ENCODE peak calls at places on chromosome 20, in ten cellular contexts. K is IMR-90, U is tibial artery, O is ovary, C is lower lobe of right lung, Z is stomach, H is A549, M is AG04450, S is fibroblast of lung, T is cardiac muscle cell. X is an unnamed sample.

GRCh38 chr20:37295001-37295400 is 5.5 kb downstream of the MANBAL start:
- DNase-seq in K (peak), U (no peak), O (no peak), C (no peak), Z (no peak), H (peak), M (peak), S (peak), T (peak), X (no peak)

GRCh38 chr20:11772226-11772730 is 145.4 kb upstream of the BTBD3 start:
- DNase-seq in K (no peak), U (no peak), O (no peak), C (no peak), Z (no peak), H (no peak), M (no peak), S (no peak), T (no peak), X (no peak)

GRCh38 chr20:57391439-57392129 is 388 bp downstream of the RBM38 start:
- DNase-seq in K (no peak), U (no peak), O (peak), C (peak), Z (peak), H (no peak), M (no peak), S (peak), T (peak), X (no peak)

GRCh38 chr20:47351643-47352331 is 4.7 kb downstream of the ZMYND8 start:
- DNase-seq in K (no peak), U (no peak), O (no peak), C (peak), Z (no peak), H (no peak), M (no peak), S (no peak), T (no peak), X (no peak)

GRCh38 chr20:41376349-41376748 is 9.7 kb upstream of the EMILIN3 start:
- DNase-seq in K (no peak), U (no peak), O (no peak), C (no peak), Z (no peak), H (no peak), M (no peak), S (no peak), T (no peak), X (no peak)

GRCh38 chr20:24697411-24697810 is 228.0 kb downstream of the SYNDIG1 start:
- DNase-seq in K (no peak), U (no peak), O (no peak), C (no peak), Z (no peak), H (no peak), M (no peak), S (no peak), T (no peak), X (peak)

GRCh38 chr20:53982624-53983023 is 87.8 kb downstream of the BCAS1 start:
- DNase-seq in K (no peak), U (no peak), O (no peak), C (no peak), Z (no peak), H (no peak), M (no peak), S (no peak), T (no peak), X (no peak)

GRCh38 chr20:57594092-57594911 is 25.9 kb downstream of the ZBP1 start:
- DNase-seq in K (peak), U (no peak), O (peak), C (peak), Z (peak), H (peak), M (no peak), S (peak), T (peak), X (no peak)

GRCh38 chr20:46283426-46283825 is 24.9 kb downstream of the CDH22 start:
- DNase-seq in K (no peak), U (no peak), O (no peak), C (no peak), Z (no peak), H (peak), M (no peak), S (no peak), T (no peak), X (no peak)

GRCh38 chr20:14523090-14523489 is 185.7 kb upstream of the FLRT3 start:
- DNase-seq in K (no peak), U (no peak), O (no peak), C (no peak), Z (no peak), H (no peak), M (no peak), S (no peak), T (no peak), X (no peak)

GRCh38 chr20:52064936-52065335 is 126.6 kb downstream of the ZFP64 start:
- DNase-seq in K (no peak), U (no peak), O (no peak), C (no peak), Z (no peak), H (no peak), M (no peak), S (no peak), T (no peak), X (no peak)

GRCh38 chr20:11178946-11179654 is 505.3 kb upstream of the JAG1 start:
- DNase-seq in K (peak), U (no peak), O (no peak), C (no peak), Z (no peak), H (peak), M (peak), S (peak), T (peak), X (no peak)

GRCh38 chr20:50837532-50838321 is 42.9 kb downstream of the BCAS4 start:
- DNase-seq in K (peak), U (peak), O (no peak), C (no peak), Z (no peak), H (no peak), M (peak), S (peak), T (peak), X (no peak)

GRCh38 chr20:35008411-35009342 is 53.0 kb downstream of the MYH7B start:
- DNase-seq in K (no peak), U (peak), O (peak), C (no peak), Z (peak), H (no peak), M (no peak), S (peak), T (no peak), X (peak)

GRCh38 chr20:11919046-11919445 is 1.4 kb downstream of the BTBD3 start:
- DNase-seq in K (peak), U (no peak), O (no peak), C (no peak), Z (peak), H (no peak), M (no peak), S (peak), T (peak), X (peak)

GRCh38 chr20:25867776-25868649 is 171.4 kb upstream of the ZNF337 start:
- DNase-seq in K (peak), U (peak), O (peak), C (peak), Z (peak), H (peak), M (no peak), S (peak), T (peak), X (peak)

GRCh38 chr20:57749861-57750260 is 40.0 kb upstream of the PMEPA1 start:
- DNase-seq in K (no peak), U (no peak), O (no peak), C (no peak), Z (no peak), H (no peak), M (no peak), S (no peak), T (no peak), X (no peak)

GRCh38 chr20:44738779-44739477 is 6.7 kb upstream of the KCNK15 start:
- DNase-seq in K (peak), U (peak), O (peak), C (no peak), Z (peak), H (peak), M (no peak), S (peak), T (peak), X (peak)

GRCh38 chr20:47688385-47689381 is 96.6 kb downstream of the SULF2 start:
- DNase-seq in K (peak), U (no peak), O (no peak), C (no peak), Z (no peak), H (no peak), M (no peak), S (no peak), T (peak), X (no peak)

GRCh38 chr20:61925555-61926252 is 140.0 kb downstream of the TAF4 start:
- DNase-seq in K (peak), U (no peak), O (no peak), C (peak), Z (no peak), H (no peak), M (peak), S (peak), T (peak), X (no peak)

GRCh38 chr20:44714701-44715494 is at the start of gene CCN5:
- DNase-seq in K (peak), U (peak), O (peak), C (peak), Z (peak), H (peak), M (no peak), S (peak), T (peak), X (peak)

GRCh38 chr20:63234693-63235398 is 859 bp upstream of the BIRC7 start:
- DNase-seq in K (no peak), U (no peak), O (no peak), C (no peak), Z (peak), H (peak), M (no peak), S (no peak), T (peak), X (no peak)

GRCh38 chr20:45592574-45593189 is 13.6 kb upstream of the WFDC8 start:
- DNase-seq in K (peak), U (no peak), O (no peak), C (no peak), Z (no peak), H (peak), M (no peak), S (peak), T (peak), X (no peak)

GRCh38 chr20:59835057-59835447 is 98.4 kb downstream of the SYCP2 start:
- DNase-seq in K (no peak), U (no peak), O (no peak), C (no peak), Z (no peak), H (no peak), M (no peak), S (no peak), T (peak), X (no peak)

GRCh38 chr20:62396367-62397239 is 9.7 kb downstream of the RPS21 start:
- DNase-seq in K (no peak), U (no peak), O (no peak), C (no peak), Z (no peak), H (no peak), M (no peak), S (no peak), T (no peak), X (no peak)

GRCh38 chr20:19257201-19257600 is 44.8 kb downstream of the SLC24A3 start:
- DNase-seq in K (no peak), U (no peak), O (no peak), C (no peak), Z (no peak), H (no peak), M (no peak), S (no peak), T (no peak), X (no peak)

GRCh38 chr20:59705651-59706101 is 101.3 kb downstream of the PHACTR3 start:
- DNase-seq in K (no peak), U (no peak), O (no peak), C (no peak), Z (no peak), H (no peak), M (no peak), S (no peak), T (no peak), X (no peak)

GRCh38 chr20:17680128-17680835 is 1.8 kb downstream of the RRBP1 start:
- DNase-seq in K (peak), U (peak), O (peak), C (peak), Z (peak), H (peak), M (no peak), S (peak), T (peak), X (no peak)

GRCh38 chr20:44958276-44958675 is 1.9 kb downstream of the TOMM34 start:
- DNase-seq in K (no peak), U (no peak), O (no peak), C (no peak), Z (no peak), H (no peak), M (no peak), S (no peak), T (no peak), X (no peak)

GRCh38 chr20:63177134-63177784 is 38.7 kb downstream of the YTHDF1 start:
- DNase-seq in K (no peak), U (no peak), O (no peak), C (no peak), Z (no peak), H (peak), M (no peak), S (no peak), T (no peak), X (peak)

GRCh38 chr20:46568570-46569129 is 18.2 kb upstream of the OCSTAMP start:
- DNase-seq in K (peak), U (peak), O (peak), C (peak), Z (peak), H (no peak), M (no peak), S (peak), T (peak), X (peak)

GRCh38 chr20:57507477-57507876 is 17.5 kb downstream of the CTCFL start:
- DNase-seq in K (no peak), U (no peak), O (no peak), C (no peak), Z (no peak), H (no peak), M (no peak), S (no peak), T (peak), X (no peak)

GRCh38 chr20:60365882-60366281 is 407.7 kb downstream of the CDH26 start:
- DNase-seq in K (no peak), U (no peak), O (no peak), C (no peak), Z (no peak), H (no peak), M (no peak), S (no peak), T (no peak), X (no peak)

GRCh38 chr20:35568645-35569044 is 26.8 kb downstream of the ERGIC3 start:
- DNase-seq in K (no peak), U (peak), O (no peak), C (no peak), Z (no peak), H (peak), M (no peak), S (no peak), T (no peak), X (no peak)

GRCh38 chr20:7879883-7880282 is 60.4 kb downstream of the HAO1 start:
- DNase-seq in K (peak), U (no peak), O (no peak), C (no peak), Z (no peak), H (peak), M (peak), S (peak), T (peak), X (no peak)

GRCh38 chr20:20593447-20594170 is 118.8 kb downstream of the RALGAPA2 start:
- DNase-seq in K (peak), U (no peak), O (peak), C (peak), Z (no peak), H (peak), M (peak), S (peak), T (peak), X (peak)
- H3K4me3 ChIP-seq in K (no peak), U (no peak), O (no peak), C (no peak), Z (no peak), H (no peak), M (no peak), S (no peak), T (no peak), X (no peak)

GRCh38 chr20:4043801-4044200 is 28.4 kb upstream of the RNF24 start:
- DNase-seq in K (no peak), U (no peak), O (no peak), C (no peak), Z (no peak), H (no peak), M (no peak), S (no peak), T (no peak), X (no peak)
- H3K27ac ChIP-seq in K (no peak), U (no peak), O (no peak), C (no peak), Z (no peak), H (no peak), M (no peak), S (no peak), T (no peak), X (no peak)

GRCh38 chr20:21702553-21703467 is 2.7 kb upstream of the PAX1 start:
- DNase-seq in K (peak), U (no peak), O (no peak), C (no peak), Z (no peak), H (peak), M (no peak), S (peak), T (peak), X (no peak)
- TF ChIP-seq CTCF in K (peak), U (peak), O (no peak), C (peak), Z (no peak), H (peak), M (peak), S (peak), T (peak), X (peak)

DNA sequence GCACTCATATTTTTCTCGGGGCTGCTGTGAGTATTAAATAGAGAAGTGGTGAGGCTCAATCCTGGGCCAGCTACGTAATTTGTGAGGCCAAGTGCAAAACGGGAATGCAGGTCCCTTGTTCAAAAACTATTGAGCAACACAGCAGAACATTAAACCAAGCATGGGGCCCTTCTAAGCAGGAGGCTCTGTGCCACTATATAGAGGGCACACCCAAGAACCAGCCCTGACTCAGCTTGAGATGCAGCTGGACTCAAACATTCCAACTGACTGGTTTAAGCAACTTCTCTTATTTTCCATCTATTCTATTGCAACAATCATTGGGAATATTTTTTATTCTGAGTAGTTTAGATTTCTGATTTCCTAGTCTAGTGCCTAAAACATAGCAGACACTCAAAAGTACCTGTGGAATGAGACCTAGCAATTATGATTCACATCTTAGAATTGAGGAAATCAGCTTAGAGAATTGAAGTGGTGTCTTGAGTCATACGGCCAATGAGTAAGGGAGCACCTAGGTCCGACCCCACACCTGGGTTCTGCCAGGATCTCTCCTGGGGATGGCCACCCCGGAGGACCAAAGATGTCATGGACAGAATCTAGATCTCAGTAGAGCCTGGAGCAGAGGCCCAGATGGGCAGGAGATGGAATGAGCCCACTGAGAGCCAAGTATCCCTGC is 1.3 kb downstream of the SIRPB2 start:
- DNase-seq in K (no peak), U (peak), O (no peak), C (no peak), Z (no peak), H (no peak), M (no peak), S (peak), T (no peak), X (no peak)
- H3K4me3 ChIP-seq in K (no peak), U (peak), O (no peak), C (peak), Z (no peak), H (no peak), M (no peak), S (no peak), T (no peak), X (no peak)

GRCh38 chr20:64273109-64273508 is 17.6 kb downstream of the PCMTD2 start:
- DNase-seq in K (no peak), U (no peak), O (no peak), C (no peak), Z (no peak), H (no peak), M (no peak), S (no peak), T (no peak), X (no peak)

GRCh38 chr20:64266988-64267387 is 11.4 kb downstream of the PCMTD2 start:
- DNase-seq in K (no peak), U (no peak), O (no peak), C (no peak), Z (no peak), H (no peak), M (no peak), S (no peak), T (no peak), X (no peak)

GRCh38 chr20:64271636-64272035 is 16.1 kb downstream of the PCMTD2 start:
- DNase-seq in K (no peak), U (no peak), O (no peak), C (no peak), Z (no peak), H (no peak), M (no peak), S (no peak), T (no peak), X (no peak)

GRCh38 chr20:64268180-64268579 is 12.6 kb downstream of the PCMTD2 start:
- DNase-seq in K (no peak), U (no peak), O (no peak), C (no peak), Z (no peak), H (no peak), M (no peak), S (no peak), T (no peak), X (no peak)

DNA sequence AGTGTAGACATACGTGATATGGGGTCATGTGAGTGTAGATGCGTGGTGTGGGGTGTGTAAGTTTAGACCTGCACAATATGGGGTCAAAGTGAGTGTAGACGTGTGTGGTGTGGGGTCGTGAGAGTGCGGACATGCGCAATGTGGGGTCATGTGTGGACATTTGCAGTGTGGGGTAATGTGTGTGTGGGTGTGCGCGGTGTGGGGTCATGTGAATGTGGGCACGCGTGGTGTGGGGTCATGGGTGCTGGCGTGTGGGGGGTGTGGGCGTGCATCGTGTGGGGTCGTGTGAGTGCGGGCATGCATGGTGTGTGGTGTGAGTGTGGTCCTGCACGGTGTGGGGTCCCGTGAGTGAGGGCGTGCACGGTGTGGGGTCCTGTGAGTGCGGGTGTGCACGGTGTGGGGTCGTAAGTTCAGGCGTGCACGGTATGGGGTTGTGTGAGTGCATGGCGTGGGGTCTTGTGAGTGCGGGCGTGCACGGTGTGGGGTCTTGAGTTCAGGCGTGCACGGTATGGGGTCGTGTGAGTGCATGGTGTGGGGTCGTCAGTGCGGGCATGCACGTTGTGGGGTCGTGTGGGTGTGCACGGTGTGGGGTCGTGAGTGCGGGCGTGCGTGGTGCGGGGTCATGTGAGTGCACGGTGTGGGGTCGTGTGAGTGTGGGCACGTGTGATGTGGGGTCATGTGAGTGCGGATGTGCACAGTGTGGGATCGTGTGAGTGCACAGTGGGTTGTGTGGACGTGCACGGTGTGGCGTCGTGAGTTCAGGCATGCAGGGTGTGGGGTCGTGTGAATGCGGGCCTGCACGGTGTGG is 14.3 kb downstream of the PCMTD2 start:
- DNase-seq in K (no peak), U (no peak), O (no peak), C (no peak), Z (no peak), H (no peak), M (no peak), S (no peak), T (no peak), X (no peak)
- H3K27ac ChIP-seq in K (no peak), U (no peak), O (no peak), C (no peak), Z (no peak), H (no peak), M (no peak), S (no peak), T (no peak), X (no peak)

DNA sequence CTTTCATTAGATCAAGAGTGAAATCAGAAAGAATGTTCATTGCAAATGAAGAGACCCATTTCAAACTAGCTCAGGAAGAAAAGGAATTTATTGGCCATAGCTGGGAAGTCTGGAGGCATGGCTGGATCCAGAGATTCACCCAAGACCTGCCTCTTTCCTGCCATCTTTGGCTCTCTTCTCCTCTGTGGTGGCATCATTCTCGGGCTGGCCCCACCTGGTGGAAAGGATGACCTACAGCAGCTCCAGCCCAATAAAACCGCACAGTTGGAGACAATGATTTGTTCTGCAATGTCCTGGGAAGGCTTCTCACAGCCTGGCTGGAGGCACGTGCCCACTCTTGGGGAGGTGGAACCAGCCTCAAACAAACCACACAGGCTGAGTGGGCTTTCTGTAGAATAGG is 18.1 kb upstream of the FERMT1 start:
- DNase-seq in K (no peak), U (no peak), O (no peak), C (no peak), Z (no peak), H (peak), M (no peak), S (no peak), T (no peak), X (no peak)
- TF ChIP-seq CTCF in K (peak), U (no peak), O (no peak), C (no peak), Z (no peak), H (no peak), M (peak), S (no peak), T (peak), X (no peak)